ENCODE peak calls at places on chromosome 7, in seven cellular contexts. One of them, this sample, is unnamed.

GRCh38 chr7:115300228-115300870 is 378.5 kb downstream of the MDFIC start:
- DNase-seq in stimulated activated CD4-positive, alpha-beta T cell treated with anti-CD3 and anti-CD28 coated beads, TNF-alpha, amount 100 ng/mL, for 4 hours: no peak
- DNase-seq in GDM1: no peak
- DNase-seq in NCI-H2029: no peak
- DNase-seq in brain microvascular endothelial cell: peak
- DNase-seq in activated CD4-positive, alpha-beta T cell treated with anti-CD3 and anti-CD28 coated beads for 4 hours: no peak
- DNase-seq in occipital lobe: no peak
- DNase-seq in this sample: no peak

GRCh38 chr7:127628445-127628844 is 10.5 kb upstream of the PAX4 start:
- DNase-seq in occipital lobe: no peak
- DNase-seq in NCI-H2029: no peak
- DNase-seq in stimulated activated CD4-positive, alpha-beta T cell treated with anti-CD3 and anti-CD28 coated beads, TNF-alpha, amount 100 ng/mL, for 4 hours: no peak
- DNase-seq in brain microvascular endothelial cell: no peak
- DNase-seq in GDM1: no peak
- DNase-seq in activated CD4-positive, alpha-beta T cell treated with anti-CD3 and anti-CD28 coated beads for 4 hours: no peak
- DNase-seq in this sample: no peak

GRCh38 chr7:70583965-70584883 is 547.7 kb upstream of the GALNT17 start:
- DNase-seq in occipital lobe: no peak
- DNase-seq in activated CD4-positive, alpha-beta T cell treated with anti-CD3 and anti-CD28 coated beads for 4 hours: no peak
- DNase-seq in brain microvascular endothelial cell: no peak
- DNase-seq in stimulated activated CD4-positive, alpha-beta T cell treated with anti-CD3 and anti-CD28 coated beads, TNF-alpha, amount 100 ng/mL, for 4 hours: no peak
- DNase-seq in NCI-H2029: no peak
- DNase-seq in GDM1: no peak
- DNase-seq in this sample: no peak

GRCh38 chr7:95723583-95724180 is 48.7 kb upstream of the DYNC1I1 start:
- DNase-seq in GDM1: no peak
- DNase-seq in brain microvascular endothelial cell: peak
- DNase-seq in occipital lobe: peak
- DNase-seq in activated CD4-positive, alpha-beta T cell treated with anti-CD3 and anti-CD28 coated beads for 4 hours: no peak
- DNase-seq in NCI-H2029: peak
- DNase-seq in stimulated activated CD4-positive, alpha-beta T cell treated with anti-CD3 and anti-CD28 coated beads, TNF-alpha, amount 100 ng/mL, for 4 hours: no peak
- DNase-seq in this sample: no peak

GRCh38 chr7:112112822-112113255 is 93.4 kb downstream of the DOCK4 start:
- DNase-seq in occipital lobe: peak
- DNase-seq in GDM1: no peak
- DNase-seq in activated CD4-positive, alpha-beta T cell treated with anti-CD3 and anti-CD28 coated beads for 4 hours: no peak
- DNase-seq in NCI-H2029: no peak
- DNase-seq in stimulated activated CD4-positive, alpha-beta T cell treated with anti-CD3 and anti-CD28 coated beads, TNF-alpha, amount 100 ng/mL, for 4 hours: no peak
- DNase-seq in brain microvascular endothelial cell: peak
- DNase-seq in this sample: peak

GRCh38 chr7:101302641-101303101 is 18.9 kb downstream of the IFT22 start:
- DNase-seq in activated CD4-positive, alpha-beta T cell treated with anti-CD3 and anti-CD28 coated beads for 4 hours: no peak
- DNase-seq in occipital lobe: no peak
- DNase-seq in GDM1: no peak
- DNase-seq in NCI-H2029: no peak
- DNase-seq in stimulated activated CD4-positive, alpha-beta T cell treated with anti-CD3 and anti-CD28 coated beads, TNF-alpha, amount 100 ng/mL, for 4 hours: no peak
- DNase-seq in brain microvascular endothelial cell: no peak
- DNase-seq in this sample: no peak

GRCh38 chr7:139909379-139910050 is 80.5 kb downstream of the TBXAS1 start:
- DNase-seq in NCI-H2029: no peak
- DNase-seq in activated CD4-positive, alpha-beta T cell treated with anti-CD3 and anti-CD28 coated beads for 4 hours: no peak
- DNase-seq in brain microvascular endothelial cell: peak
- DNase-seq in GDM1: no peak
- DNase-seq in stimulated activated CD4-positive, alpha-beta T cell treated with anti-CD3 and anti-CD28 coated beads, TNF-alpha, amount 100 ng/mL, for 4 hours: no peak
- DNase-seq in occipital lobe: no peak
- DNase-seq in this sample: no peak

GRCh38 chr7:138491612-138492386 is 31.7 kb downstream of the TRIM24 start:
- DNase-seq in GDM1: no peak
- DNase-seq in stimulated activated CD4-positive, alpha-beta T cell treated with anti-CD3 and anti-CD28 coated beads, TNF-alpha, amount 100 ng/mL, for 4 hours: no peak
- DNase-seq in activated CD4-positive, alpha-beta T cell treated with anti-CD3 and anti-CD28 coated beads for 4 hours: no peak
- DNase-seq in occipital lobe: no peak
- DNase-seq in brain microvascular endothelial cell: no peak
- DNase-seq in NCI-H2029: peak
- DNase-seq in this sample: no peak

GRCh38 chr7:38757946-38758345 is 126.8 kb upstream of the AMPH start:
- DNase-seq in GDM1: no peak
- DNase-seq in brain microvascular endothelial cell: no peak
- DNase-seq in activated CD4-positive, alpha-beta T cell treated with anti-CD3 and anti-CD28 coated beads for 4 hours: no peak
- DNase-seq in stimulated activated CD4-positive, alpha-beta T cell treated with anti-CD3 and anti-CD28 coated beads, TNF-alpha, amount 100 ng/mL, for 4 hours: no peak
- DNase-seq in NCI-H2029: no peak
- DNase-seq in occipital lobe: no peak
- DNase-seq in this sample: no peak

This sample was measured in hypothalamus.